ENCODE peak calls at places on chromosomes 2 and 18, in six cellular contexts. O is HCEC 1CT; X is adipocyte; Z is central memory CD8-positive, alpha-beta T cell; L is anterior cingulate cortex; V is GM19239. I is an unnamed sample.

GRCh38 chr2:10989151-10989550 is 77.4 kb downstream of the KCNF1 start:
- DNase-seq in O (no peak), X (no peak), Z (no peak), L (no peak), V (no peak), I (no peak)

GRCh38 chr2:55885129-55885943 is 38.2 kb downstream of the EFEMP1 start:
- DNase-seq in O (peak; percentile 94), X (peak; percentile 92), Z (no peak), L (no peak), V (no peak), I (no peak)

GRCh38 chr2:234478121-234478858 is 18.6 kb downstream of the ARL4C start:
- DNase-seq in O (no peak), X (no peak), Z (no peak), L (no peak), V (no peak), I (no peak)

GRCh38 chr2:147008481-147008880 is 836.3 kb upstream of the ACVR2A start:
- DNase-seq in O (no peak), X (no peak), Z (no peak), L (no peak), V (no peak), I (no peak)

GRCh38 chr18:79588636-79589481 is 90.7 kb upstream of the CTDP1 start:
- DNase-seq in O (peak; percentile 62), X (peak; percentile 85), Z (no peak), L (no peak), V (no peak), I (no peak)

GRCh38 chr18:63540131-63540530 is 2.0 kb upstream of the SERPINB12 start:
- DNase-seq in O (peak; percentile 54), X (peak; percentile 69), Z (no peak), L (no peak), V (no peak), I (no peak)

GRCh38 chr18:29361843-29362242 is 1184.9 kb upstream of the CDH2 start:
- DNase-seq in O (no peak), X (no peak), Z (no peak), L (no peak), V (no peak), I (no peak)

GRCh38 chr2:2751715-2752315 is 420.7 kb upstream of the MYT1L start:
- DNase-seq in O (no peak), X (no peak), Z (no peak), L (no peak), V (no peak), I (no peak)

GRCh38 chr2:135099802-135100483 is 47.9 kb downstream of the RAB3GAP1 start:
- DNase-seq in O (no peak), X (no peak), Z (no peak), L (no peak), V (no peak), I (no peak)

GRCh38 chr18:79926306-79926705 is 25.1 kb downstream of the SLC66A2 start:
- DNase-seq in O (no peak), X (no peak), Z (no peak), L (no peak), V (no peak), I (no peak)

GRCh38 chr2:54388093-54388492 is 68.0 kb upstream of the SPTBN1 start:
- DNase-seq in O (no peak), X (no peak), Z (no peak), L (no peak), V (no peak), I (no peak)

GRCh38 chr2:53715568-53715967 is 52.0 kb upstream of the CHAC2 start:
- DNase-seq in O (no peak), X (peak; percentile 59), Z (no peak), L (no peak), V (no peak), I (no peak)

GRCh38 chr2:201827621-201828020 is 21.3 kb downstream of the CDK15 start:
- DNase-seq in O (peak; percentile 39), X (no peak), Z (no peak), L (no peak), V (no peak), I (no peak)

GRCh38 chr2:207226243-207226642 is 60.5 kb upstream of the KLF7 start:
- DNase-seq in O (peak; percentile 40), X (no peak), Z (no peak), L (no peak), V (no peak), I (no peak)

GRCh38 chr18:78713064-78713463 is 266.6 kb upstream of the SALL3 start:
- DNase-seq in O (no peak), X (no peak), Z (no peak), L (no peak), V (no peak), I (peak; percentile 67)

GRCh38 chr18:73893879-73894278 is 253.8 kb downstream of the FBXO15 start:
- DNase-seq in O (no peak), X (no peak), Z (no peak), L (no peak), V (no peak), I (no peak)

GRCh38 chr18:55582325-55582724 is 5.7 kb downstream of the TCF4 start:
- DNase-seq in O (no peak), X (no peak), Z (no peak), L (no peak), V (no peak), I (no peak)

GRCh38 chr2:221428896-221429295 is 143.2 kb downstream of the EPHA4 start:
- DNase-seq in O (no peak), X (no peak), Z (no peak), L (no peak), V (no peak), I (no peak)

GRCh38 chr18:34772887-34773286 is 62.8 kb downstream of the DTNA start:
- DNase-seq in O (peak; percentile 79), X (peak; percentile 39), Z (no peak), L (no peak), V (no peak), I (no peak)

GRCh38 chr2:227374158-227374557 is 4.9 kb downstream of the TM4SF20 start:
- DNase-seq in O (peak; percentile 43), X (no peak), Z (no peak), L (no peak), V (no peak), I (no peak)

GRCh38 chr2:152561251-152561650 is 156.0 kb downstream of the PRPF40A start:
- DNase-seq in O (no peak), X (no peak), Z (no peak), L (no peak), V (no peak), I (no peak)

GRCh38 chr2:211982162-211982561 is 556.4 kb downstream of the ERBB4 start:
- DNase-seq in O (no peak), X (no peak), Z (no peak), L (no peak), V (no peak), I (no peak)

GRCh38 chr2:8578335-8579244 is 103.3 kb upstream of the ID2 start:
- DNase-seq in O (no peak), X (no peak), Z (no peak), L (no peak), V (no peak), I (no peak)

GRCh38 chr18:3179430-3180089 is 40.2 kb downstream of the MYOM1 start:
- DNase-seq in O (no peak), X (no peak), Z (no peak), L (no peak), V (peak; percentile 35), I (no peak)

GRCh38 chr2:6650311-6650710 is 215.4 kb downstream of the CMPK2 start:
- DNase-seq in O (no peak), X (no peak), Z (no peak), L (no peak), V (no peak), I (no peak)

GRCh38 chr2:165872101-165872791 is 78.2 kb upstream of the GALNT3 start:
- DNase-seq in O (no peak), X (no peak), Z (no peak), L (no peak), V (no peak), I (no peak)

GRCh38 chr2:200993097-200993496 is 29.6 kb upstream of the ORC2 start:
- DNase-seq in O (peak; percentile 46), X (peak; percentile 75), Z (no peak), L (no peak), V (no peak), I (no peak)

GRCh38 chr2:18426174-18426573 is 134.3 kb downstream of the RDH14 start:
- DNase-seq in O (no peak), X (no peak), Z (no peak), L (no peak), V (no peak), I (no peak)

GRCh38 chr2:12442627-12442928 is 274.2 kb upstream of the TRIB2 start:
- DNase-seq in O (peak; percentile 57), X (no peak), Z (no peak), L (no peak), V (no peak), I (no peak)

GRCh38 chr2:21406983-21407382 is 283.2 kb downstream of the TDRD15 start:
- DNase-seq in O (no peak), X (no peak), Z (no peak), L (no peak), V (no peak), I (no peak)

GRCh38 chr2:31204761-31205160 is 12.6 kb downstream of the CAPN14 start:
- DNase-seq in O (no peak), X (no peak), Z (no peak), L (no peak), V (no peak), I (no peak)

I was measured in neural crest cell.